ENCODE peak calls at places on chromosomes 2 and 18, in seven cellular contexts. V, C, U, H, B, R and T are unnamed samples.

GRCh38 chr2:134260726-134261125 is 6.9 kb downstream of the MGAT5 start:
- DNase-seq in V (no peak), C (peak; percentile 17), U (no peak), H (no peak), B (no peak), R (no peak), T (no peak)

GRCh38 chr2:104846955-104847820 is 6.7 kb upstream of the POU3F3 start:
- DNase-seq in V (no peak), C (no peak), U (no peak), H (peak; percentile 40), B (no peak), R (no peak), T (no peak)

GRCh38 chr2:208783184-208783583 is 376.6 kb downstream of the PTH2R start:
- DNase-seq in V (no peak), C (no peak), U (no peak), H (no peak), B (no peak), R (no peak), T (no peak)

GRCh38 chr2:181393472-181393871 is 63.7 kb upstream of the ITGA4 start:
- DNase-seq in V (no peak), C (peak; percentile 72), U (no peak), H (no peak), B (no peak), R (no peak), T (no peak)

GRCh38 chr2:158457092-158457825 is 507 bp downstream of the PKP4 start:
- DNase-seq in V (peak; percentile 55), C (peak; percentile 73), U (peak; percentile 73), H (peak; percentile 63), B (peak; percentile 15), R (peak; percentile 16), T (peak; percentile 18)

GRCh38 chr18:74989134-74989533 is 219.8 kb downstream of the PTGR3 start:
- DNase-seq in V (no peak), C (no peak), U (no peak), H (no peak), B (no peak), R (no peak), T (no peak)

GRCh38 chr18:5106730-5107129 is 90.3 kb downstream of the AKAIN1 start:
- DNase-seq in V (no peak), C (no peak), U (no peak), H (peak; percentile 60), B (no peak), R (no peak), T (no peak)

GRCh38 chr2:127700527-127701192 is 637 bp upstream of the SFT2D3 start:
- DNase-seq in V (peak; percentile 71), C (no peak), U (no peak), H (peak; percentile 77), B (no peak), R (peak; percentile 87), T (no peak)

GRCh38 chr18:63444567-63444966 is 22.3 kb upstream of the VPS4B start:
- DNase-seq in V (no peak), C (peak; percentile 96), U (no peak), H (no peak), B (no peak), R (peak; percentile 19), T (no peak)

GRCh38 chr2:204705243-204705971 is 160.1 kb downstream of the PARD3B start:
- DNase-seq in V (peak; percentile 30), C (peak; percentile 49), U (no peak), H (no peak), B (no peak), R (no peak), T (no peak)

GRCh38 chr2:227876536-227876882 is 5.1 kb downstream of the DAW1 start:
- DNase-seq in V (no peak), C (no peak), U (no peak), H (no peak), B (no peak), R (no peak), T (no peak)

GRCh38 chr2:118813601-118814000 is 33.8 kb downstream of the EN1 start:
- DNase-seq in V (no peak), C (no peak), U (no peak), H (no peak), B (no peak), R (no peak), T (no peak)

GRCh38 chr2:149313512-149313972 is 16.8 kb upstream of the LYPD6 start:
- DNase-seq in V (no peak), C (peak; percentile 32), U (no peak), H (peak; percentile 92), B (no peak), R (no peak), T (no peak)

GRCh38 chr2:50575232-50575631 is 456.7 kb downstream of the NRXN1 start:
- DNase-seq in V (no peak), C (no peak), U (no peak), H (peak; percentile 65), B (no peak), R (no peak), T (no peak)

DNA sequence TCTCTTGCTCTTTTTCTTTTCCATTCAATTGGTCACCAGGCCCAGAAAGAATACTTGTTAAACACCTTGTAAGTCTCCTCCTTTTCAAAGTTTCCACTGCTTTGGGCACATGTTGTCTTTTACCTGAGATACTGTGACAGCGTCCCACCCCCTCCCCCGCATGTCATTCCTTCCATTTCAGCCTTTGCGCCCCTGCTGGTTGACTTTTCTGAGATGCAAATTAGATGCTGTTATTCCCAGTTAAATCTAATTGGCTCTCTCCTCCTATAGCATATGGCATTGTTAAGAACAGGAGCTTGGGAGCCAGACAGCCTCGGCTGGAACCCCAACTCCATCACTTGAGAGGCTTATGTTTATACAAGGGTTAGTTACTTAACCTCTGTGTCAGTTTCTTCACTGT is 80.3 kb upstream of the GAREM1 start:
- DNase-seq in V (no peak), C (no peak), U (no peak), H (peak; percentile 88), B (no peak), R (no peak), T (no peak)
- TF ChIP-seq CTCF in V (no peak), C (no peak), U (no peak), H (peak; percentile 61), B (no peak), R (no peak), T (no peak)

GRCh38 chr18:12306752-12307151 is 1.3 kb upstream of the TUBB6 start:
- DNase-seq in V (no peak), C (no peak), U (peak; percentile 38), H (no peak), B (no peak), R (no peak), T (no peak)
- H3K4me3 ChIP-seq in V (no peak overlapping the region), C (peak overlapping the region; percentile 54), U (peak overlapping the region; percentile 88), H (peak overlapping the region; percentile 95), B (peak overlapping the region; percentile 73), R (peak overlapping the region; percentile 44), T (no peak overlapping the region)

DNA sequence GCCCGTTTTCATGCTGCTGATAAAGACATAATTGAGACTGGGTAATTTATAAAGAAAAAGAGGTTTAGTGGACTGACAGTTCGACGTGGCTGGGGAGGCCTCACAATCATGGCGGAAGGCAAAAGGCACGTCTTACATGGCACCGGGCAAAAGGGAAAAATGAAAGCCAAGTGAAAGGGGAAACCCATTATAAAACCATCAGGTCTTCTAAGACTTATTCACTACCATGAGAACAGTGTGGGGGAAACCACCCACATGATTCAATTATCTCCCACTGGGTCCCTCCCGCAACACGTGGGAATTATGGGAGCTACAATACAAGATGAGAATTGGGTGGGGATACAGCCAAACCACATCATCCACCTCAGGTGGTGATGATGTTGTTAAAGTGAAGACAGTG is 3.3 kb upstream of the RAB12 start:
- DNase-seq in V (no peak), C (no peak), U (no peak), H (no peak), B (no peak), R (no peak), T (no peak)
- H3K4me1 ChIP-seq in V (no peaks in the 10 kb centered on the region), C (peaks cover 11% of the 10 kb centered on the region), U (no peaks in the 10 kb centered on the region), H (peaks cover 32% of the 10 kb centered on the region), B (peaks cover 30% of the 10 kb centered on the region), R (peaks cover 20% of the 10 kb centered on the region), T (peaks cover 20% of the 10 kb centered on the region)

GRCh38 chr2:2291500-2292260 is 39.4 kb downstream of the MYT1L start:
- DNase-seq in V (no peak), C (no peak), U (no peak), H (peak; percentile 83), B (no peak), R (no peak), T (no peak)
- TF ChIP-seq CTCF in V (no peak), C (no peak), U (no peak), H (peak; percentile 57), B (peak; percentile 20), R (no peak), T (no peak)

DNA sequence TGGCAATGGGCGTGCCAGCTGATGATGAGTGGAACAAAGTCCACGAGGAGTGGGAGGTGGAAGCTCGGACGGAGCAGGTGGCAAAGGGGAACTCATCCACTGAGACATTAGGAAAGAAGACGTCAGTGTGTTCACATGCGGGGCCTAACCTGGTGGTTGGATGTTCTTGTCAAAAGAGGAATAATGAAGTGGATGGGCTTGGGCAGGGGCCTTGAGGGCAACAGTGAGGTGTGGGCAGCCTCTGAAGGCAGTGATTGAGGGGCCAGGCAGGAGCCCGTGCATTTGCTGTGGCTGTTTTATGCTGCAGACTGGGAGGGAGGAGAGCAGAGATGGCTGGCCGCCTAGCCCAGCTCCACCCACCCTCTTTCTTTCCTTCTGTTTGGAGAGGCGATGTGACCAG is 74.5 kb downstream of the LRRC30 start:
- DNase-seq in V (no peak), C (no peak), U (no peak), H (no peak), B (no peak), R (no peak), T (no peak)
- H3K4me3 ChIP-seq in V (no peak overlapping the region), C (no peak overlapping the region), U (no peak overlapping the region), H (no peak overlapping the region), B (no peak overlapping the region), R (no peak overlapping the region), T (no peak overlapping the region)

GRCh38 chr18:48992133-48992532 is 41.4 kb upstream of the SMAD7 start:
- DNase-seq in V (no peak), C (no peak), U (no peak), H (no peak), B (no peak), R (no peak), T (no peak)
- H3K4me1 ChIP-seq in V (peaks cover 3% of the 10 kb centered on the region), C (peaks cover 23% of the 10 kb centered on the region), U (peaks cover 5% of the 10 kb centered on the region), H (no peaks in the 10 kb centered on the region), B (peaks cover 41% of the 10 kb centered on the region), R (peaks cover 19% of the 10 kb centered on the region), T (peaks cover 6% of the 10 kb centered on the region)

GRCh38 chr18:49726564-49726963 is 86.8 kb downstream of the ACAA2 start:
- DNase-seq in V (no peak), C (no peak), U (no peak), H (no peak), B (no peak), R (no peak), T (no peak)

GRCh38 chr18:49727816-49728215 is 85.5 kb downstream of the ACAA2 start:
- DNase-seq in V (no peak), C (no peak), U (no peak), H (no peak), B (no peak), R (no peak), T (no peak)

GRCh38 chr18:49730951-49731391 is 82.4 kb downstream of the ACAA2 start:
- DNase-seq in V (no peak), C (peak; percentile 36), U (no peak), H (no peak), B (no peak), R (no peak), T (no peak)

GRCh38 chr18:49725809-49726514 is 87.4 kb downstream of the ACAA2 start:
- DNase-seq in V (peak; percentile 51), C (peak; percentile 71), U (peak; percentile 70), H (peak; percentile 83), B (peak; percentile 55), R (peak; percentile 25), T (no peak)

GRCh38 chr18:49728542-49728941 is 84.8 kb downstream of the ACAA2 start:
- DNase-seq in V (peak; percentile 63), C (peak; percentile 57), U (no peak), H (peak; percentile 82), B (no peak), R (no peak), T (no peak)
- TF ChIP-seq CTCF in V (peak; percentile 21), C (peak; percentile 87), U (no peak), H (peak; percentile 76), B (no peak), R (peak; percentile 30), T (no peak)